ENCODE peak calls at places on chromosomes 5 and 9, in ten cellular contexts. J is breast epithelium; H is activated T-cell treated with anti-CD3 and anti-CD28 coated beads, Interleukin-2, amount 50 U/mL, for 48 hours; Q is hypothalamus; Y is CD4-positive, alpha-beta T cell; Z is astrocyte; R is cardiac muscle cell; D is activated naive CD4-positive, alpha-beta T cell treated with Interleukin-2 at 50 U/mL for 16 hours; W is astrocyte of the spinal cord; F is tibial nerve. G is an unnamed sample.

GRCh38 chr5:143456952-143457547 is 53.6 kb upstream of the NR3C1 start:
- DNase-seq in J (no peak), H (no peak), Q (no peak), Y (no peak), Z (peak; percentile 45), R (no peak), D (no peak), W (peak; percentile 24), F (no peak), G (no peak)

GRCh38 chr5:1495525-1495897 is 28.2 kb downstream of the LPCAT1 start:
- DNase-seq in J (no peak), H (peak; percentile 38), Q (no peak), Y (no peak), Z (no peak), R (no peak), D (no peak), W (no peak), F (no peak), G (peak; percentile 49)

GRCh38 chr5:159051431-159052281 is 48.1 kb downstream of the EBF1 start:
- DNase-seq in J (no peak), H (peak; percentile 24), Q (peak; percentile 13), Y (no peak), Z (no peak), R (peak; percentile 76), D (no peak), W (no peak), F (peak; percentile 23), G (peak; percentile 62)

GRCh38 chr5:115378754-115379153 is 82.3 kb upstream of the CCDC112 start:
- DNase-seq in J (no peak), H (no peak), Q (no peak), Y (no peak), Z (no peak), R (no peak), D (no peak), W (no peak), F (no peak), G (no peak)

GRCh38 chr9:98216391-98216790 is 24.0 kb upstream of the CORO2A start:
- DNase-seq in J (no peak), H (no peak), Q (no peak), Y (no peak), Z (no peak), R (no peak), D (no peak), W (no peak), F (no peak), G (no peak)

GRCh38 chr5:150488519-150489357 is 19.2 kb upstream of the NDST1 start:
- DNase-seq in J (peak; percentile 74), H (no peak), Q (peak; percentile 26), Y (no peak), Z (peak; percentile 73), R (no peak), D (no peak), W (peak; percentile 68), F (peak; percentile 55), G (peak; percentile 65)

GRCh38 chr5:172444110-172444510 is 10.2 kb downstream of the SH3PXD2B start:
- DNase-seq in J (no peak), H (no peak), Q (no peak), Y (no peak), Z (peak; percentile 94), R (no peak), D (no peak), W (peak; percentile 57), F (no peak), G (peak; percentile 25)

GRCh38 chr9:71145179-71145578 is 23.8 kb upstream of the TRPM3 start:
- DNase-seq in J (no peak), H (no peak), Q (no peak), Y (no peak), Z (no peak), R (peak; percentile 53), D (no peak), W (no peak), F (no peak), G (no peak)

GRCh38 chr9:90961375-90961774 is 159.8 kb downstream of the SYK start:
- DNase-seq in J (no peak), H (no peak), Q (no peak), Y (no peak), Z (peak; percentile 57), R (peak; percentile 42), D (no peak), W (peak; percentile 43), F (no peak), G (no peak)

GRCh38 chr9:18473551-18474279 is at the start of gene ADAMTSL1:
- DNase-seq in J (peak; percentile 54), H (no peak), Q (no peak), Y (no peak), Z (peak; percentile 85), R (peak; percentile 82), D (no peak), W (peak; percentile 90), F (no peak), G (no peak)

GRCh38 chr9:129549684-129550083 is 71.2 kb downstream of the C9orf50 start:
- DNase-seq in J (no peak), H (no peak), Q (peak; percentile 67), Y (no peak), Z (peak; percentile 52), R (no peak), D (no peak), W (peak; percentile 62), F (no peak), G (no peak)

GRCh38 chr5:133662578-133662977 is 50.2 kb upstream of the FSTL4 start:
- DNase-seq in J (no peak), H (no peak), Q (no peak), Y (no peak), Z (no peak), R (no peak), D (no peak), W (no peak), F (no peak), G (no peak)

GRCh38 chr5:73028991-73029540 is 73.2 kb downstream of the FCHO2 start:
- DNase-seq in J (no peak), H (no peak), Q (no peak), Y (no peak), Z (peak; percentile 39), R (no peak), D (no peak), W (peak; percentile 22), F (no peak), G (no peak)

GRCh38 chr9:3824062-3824461 is 298.3 kb upstream of the RFX3 start:
- DNase-seq in J (no peak), H (no peak), Q (no peak), Y (no peak), Z (no peak), R (no peak), D (no peak), W (no peak), F (no peak), G (no peak)

GRCh38 chr5:32531885-32532520 is 53.4 kb upstream of the SUB1 start:
- DNase-seq in J (no peak), H (peak; percentile 55), Q (no peak), Y (peak; percentile 48), Z (peak; percentile 32), R (no peak), D (peak; percentile 67), W (peak; percentile 60), F (no peak), G (no peak)

GRCh38 chr9:108565651-108566378 is 290.0 kb downstream of the ACTL7B start:
- DNase-seq in J (peak; percentile 57), H (no peak), Q (no peak), Y (no peak), Z (peak; percentile 67), R (peak; percentile 89), D (no peak), W (peak; percentile 86), F (peak; percentile 30), G (no peak)

GRCh38 chr9:87420884-87421283 is 76.8 kb upstream of the DAPK1 start:
- DNase-seq in J (no peak), H (no peak), Q (no peak), Y (no peak), Z (no peak), R (no peak), D (no peak), W (no peak), F (no peak), G (no peak)

GRCh38 chr9:35717132-35717870 is 14.7 kb downstream of the TLN1 start:
- DNase-seq in J (no peak), H (no peak), Q (no peak), Y (no peak), Z (no peak), R (no peak), D (no peak), W (no peak), F (no peak), G (no peak)

GRCh38 chr9:104269996-104270963 is 176.2 kb downstream of the SMC2 start:
- DNase-seq in J (no peak), H (no peak), Q (no peak), Y (no peak), Z (no peak), R (no peak), D (no peak), W (no peak), F (no peak), G (no peak)

GRCh38 chr9:37760416-37761165 is 7.0 kb downstream of the TRMT10B start:
- DNase-seq in J (no peak), H (no peak), Q (no peak), Y (no peak), Z (peak; percentile 74), R (no peak), D (no peak), W (peak; percentile 55), F (no peak), G (no peak)

GRCh38 chr5:146878471-146879172 is at the start of gene PPP2R2B:
- DNase-seq in J (no peak), H (peak; percentile 58), Q (peak; percentile 53), Y (peak; percentile 4), Z (peak; percentile 70), R (peak; percentile 62), D (peak; percentile 67), W (peak; percentile 51), F (no peak), G (peak; percentile 42)

GRCh38 chr9:79300153-79300552 is 271.6 kb upstream of the TLE4 start:
- DNase-seq in J (no peak), H (no peak), Q (no peak), Y (no peak), Z (no peak), R (no peak), D (no peak), W (no peak), F (no peak), G (no peak)

GRCh38 chr5:67233075-67233474 is 36.5 kb upstream of the CD180 start:
- DNase-seq in J (no peak), H (no peak), Q (no peak), Y (no peak), Z (peak; percentile 68), R (no peak), D (no peak), W (peak; percentile 61), F (no peak), G (no peak)

GRCh38 chr5:176628406-176629228 is 1.7 kb downstream of the SNCB start:
- DNase-seq in J (no peak), H (no peak), Q (no peak), Y (no peak), Z (no peak), R (no peak), D (no peak), W (no peak), F (no peak), G (no peak)

GRCh38 chr9:133048595-133048994 is 13.2 kb upstream of the CEL start:
- DNase-seq in J (no peak), H (no peak), Q (no peak), Y (peak; percentile 21), Z (no peak), R (no peak), D (peak; percentile 28), W (no peak), F (no peak), G (peak; percentile 54)

GRCh38 chr5:2901096-2901495 is 149.6 kb upstream of the IRX2 start:
- DNase-seq in J (no peak), H (no peak), Q (no peak), Y (no peak), Z (no peak), R (no peak), D (no peak), W (no peak), F (no peak), G (no peak)

GRCh38 chr5:167639761-167640160 is 651.7 kb upstream of the WWC1 start:
- DNase-seq in J (no peak), H (no peak), Q (no peak), Y (no peak), Z (peak; percentile 55), R (no peak), D (no peak), W (peak; percentile 23), F (no peak), G (no peak)

GRCh38 chr9:37034320-37034937 is 361 bp upstream of the PAX5 start:
- DNase-seq in J (no peak), H (peak; percentile 58), Q (no peak), Y (no peak), Z (no peak), R (peak; percentile 56), D (peak; percentile 16), W (no peak), F (no peak), G (no peak)

G was measured in left lung.